ENCODE peak calls at places on chromosomes 13 and 19, in seven cellular contexts. One of them, this sample, is unnamed. For H3K36me3, the result is how much of the 10 kb centered on the place peaks cover.

GRCh38 chr13:20435616-20436368 is 89.9 kb downstream of the CRYL1 start:
- DNase-seq in HepG2: no peak
- DNase-seq in HCT116: no peak
- DNase-seq in GM23338: peak
- DNase-seq in H1: no peak
- DNase-seq in K562: no peak
- DNase-seq in endothelial cell of umbilical vein: no peak
- DNase-seq in this sample: no peak

GRCh38 chr13:100508996-100509395 is 79.6 kb downstream of the GGACT start:
- DNase-seq in HepG2: no peak
- DNase-seq in HCT116: no peak
- DNase-seq in GM23338: no peak
- DNase-seq in H1: no peak
- DNase-seq in K562: no peak
- DNase-seq in endothelial cell of umbilical vein: no peak
- DNase-seq in this sample: no peak

GRCh38 chr19:38239816-38240215 is 15.8 kb upstream of the DPF1 start:
- DNase-seq in HepG2: no peak
- DNase-seq in HCT116: no peak
- DNase-seq in GM23338: no peak
- DNase-seq in H1: no peak
- DNase-seq in K562: no peak
- DNase-seq in endothelial cell of umbilical vein: no peak
- DNase-seq in this sample: no peak

GRCh38 chr13:111623743-111624505 is 303.5 kb downstream of the TEX29 start:
- DNase-seq in HepG2: no peak
- DNase-seq in HCT116: no peak
- DNase-seq in GM23338: no peak
- DNase-seq in H1: peak
- DNase-seq in K562: no peak
- DNase-seq in endothelial cell of umbilical vein: no peak
- DNase-seq in this sample: no peak

GRCh38 chr19:30437869-30438268 is 65.7 kb downstream of the ZNF536 start:
- DNase-seq in HepG2: no peak
- DNase-seq in HCT116: no peak
- DNase-seq in GM23338: peak
- DNase-seq in H1: no peak
- DNase-seq in K562: no peak
- DNase-seq in endothelial cell of umbilical vein: no peak
- DNase-seq in this sample: no peak

GRCh38 chr19:40599331-40600085 is 1.7 kb upstream of the LTBP4 start:
- DNase-seq in HepG2: no peak
- DNase-seq in HCT116: no peak
- DNase-seq in GM23338: peak
- DNase-seq in H1: no peak
- DNase-seq in K562: peak
- DNase-seq in endothelial cell of umbilical vein: no peak
- DNase-seq in this sample: no peak

GRCh38 chr13:109130093-109130835 is 500.9 kb downstream of the MYO16 start:
- DNase-seq in HepG2: no peak
- DNase-seq in HCT116: no peak
- DNase-seq in GM23338: no peak
- DNase-seq in H1: no peak
- DNase-seq in K562: no peak
- DNase-seq in endothelial cell of umbilical vein: no peak
- DNase-seq in this sample: no peak

GRCh38 chr19:46613525-46613924 is 11.4 kb downstream of the PTGIR start:
- DNase-seq in HepG2: no peak
- DNase-seq in HCT116: no peak
- DNase-seq in GM23338: no peak
- DNase-seq in H1: no peak
- DNase-seq in K562: no peak
- DNase-seq in endothelial cell of umbilical vein: no peak
- DNase-seq in this sample: no peak

GRCh38 chr13:30681489-30682242 is 53.7 kb upstream of the ALOX5AP start:
- DNase-seq in HepG2: no peak
- DNase-seq in HCT116: no peak
- DNase-seq in GM23338: no peak
- DNase-seq in H1: no peak
- DNase-seq in K562: no peak
- DNase-seq in endothelial cell of umbilical vein: no peak
- DNase-seq in this sample: no peak

GRCh38 chr19:44635581-44636438 is 7.9 kb upstream of the PVR start:
- DNase-seq in HepG2: no peak
- DNase-seq in HCT116: no peak
- DNase-seq in GM23338: no peak
- DNase-seq in H1: no peak
- DNase-seq in K562: no peak
- DNase-seq in endothelial cell of umbilical vein: no peak
- DNase-seq in this sample: no peak

GRCh38 chr19:8544168-8544567 is 30.2 kb upstream of the ZNF414 start:
- DNase-seq in HepG2: no peak
- DNase-seq in HCT116: no peak
- DNase-seq in GM23338: no peak
- DNase-seq in H1: no peak
- DNase-seq in K562: no peak
- DNase-seq in endothelial cell of umbilical vein: no peak
- DNase-seq in this sample: no peak

GRCh38 chr13:106173346-106173745 is 362.1 kb downstream of the EFNB2 start:
- DNase-seq in HepG2: no peak
- DNase-seq in HCT116: no peak
- DNase-seq in GM23338: no peak
- DNase-seq in H1: no peak
- DNase-seq in K562: no peak
- DNase-seq in endothelial cell of umbilical vein: no peak
- DNase-seq in this sample: no peak

GRCh38 chr19:811007-811434 is 10.7 kb downstream of the PLPPR3 start:
- DNase-seq in HepG2: no peak
- DNase-seq in HCT116: no peak
- DNase-seq in GM23338: peak
- DNase-seq in H1: no peak
- DNase-seq in K562: no peak
- DNase-seq in endothelial cell of umbilical vein: no peak
- DNase-seq in this sample: peak

GRCh38 chr13:99353836-99354235 is 46.6 kb upstream of the GPR183 start:
- DNase-seq in HepG2: no peak
- DNase-seq in HCT116: no peak
- DNase-seq in GM23338: no peak
- DNase-seq in H1: peak
- DNase-seq in K562: no peak
- DNase-seq in endothelial cell of umbilical vein: no peak
- DNase-seq in this sample: no peak

GRCh38 chr19:19955208-19955607 is 54.5 kb downstream of the ZNF93 start:
- DNase-seq in HepG2: no peak
- DNase-seq in HCT116: no peak
- DNase-seq in GM23338: no peak
- DNase-seq in H1: peak
- DNase-seq in K562: no peak
- DNase-seq in endothelial cell of umbilical vein: no peak
- DNase-seq in this sample: no peak

GRCh38 chr13:38674208-38674607 is 12.7 kb upstream of the FREM2 start:
- DNase-seq in HepG2: no peak
- DNase-seq in HCT116: no peak
- DNase-seq in GM23338: peak
- DNase-seq in H1: no peak
- DNase-seq in K562: no peak
- DNase-seq in endothelial cell of umbilical vein: no peak
- DNase-seq in this sample: no peak

GRCh38 chr13:30865131-30866009 is 40.7 kb upstream of the MEDAG start:
- DNase-seq in HepG2: peak
- DNase-seq in HCT116: peak
- DNase-seq in GM23338: peak
- DNase-seq in H1: peak
- DNase-seq in K562: peak
- DNase-seq in endothelial cell of umbilical vein: peak
- DNase-seq in this sample: peak

GRCh38 chr13:109412232-109412935 is 374.0 kb downstream of the IRS2 start:
- DNase-seq in HepG2: no peak
- DNase-seq in HCT116: peak
- DNase-seq in GM23338: peak
- DNase-seq in H1: peak
- DNase-seq in K562: no peak
- DNase-seq in endothelial cell of umbilical vein: peak
- DNase-seq in this sample: no peak

GRCh38 chr19:2775556-2776430 is 7.3 kb downstream of the SGTA start:
- DNase-seq in HepG2: peak
- DNase-seq in HCT116: no peak
- DNase-seq in GM23338: no peak
- DNase-seq in H1: no peak
- DNase-seq in K562: peak
- DNase-seq in endothelial cell of umbilical vein: peak
- DNase-seq in this sample: no peak

GRCh38 chr13:41327994-41328778 is 17.1 kb downstream of the NAA16 start:
- DNase-seq in HepG2: no peak
- DNase-seq in HCT116: no peak
- DNase-seq in GM23338: no peak
- DNase-seq in H1: no peak
- DNase-seq in K562: no peak
- DNase-seq in endothelial cell of umbilical vein: peak
- DNase-seq in this sample: no peak

GRCh38 chr19:3387645-3388589 is 21.5 kb downstream of the NFIC start:
- DNase-seq in HepG2: no peak
- DNase-seq in HCT116: no peak
- DNase-seq in GM23338: no peak
- DNase-seq in H1: no peak
- DNase-seq in K562: no peak
- DNase-seq in endothelial cell of umbilical vein: peak
- DNase-seq in this sample: no peak

GRCh38 chr13:42038661-42039456 is 9.6 kb upstream of the DGKH start:
- DNase-seq in HepG2: no peak
- DNase-seq in HCT116: no peak
- DNase-seq in GM23338: no peak
- DNase-seq in H1: no peak
- DNase-seq in K562: no peak
- DNase-seq in endothelial cell of umbilical vein: no peak
- DNase-seq in this sample: no peak

GRCh38 chr19:54470276-54470887 is 2.7 kb downstream of the CDC42EP5 start:
- DNase-seq in HepG2: no peak
- DNase-seq in HCT116: no peak
- DNase-seq in GM23338: no peak
- DNase-seq in H1: no peak
- DNase-seq in K562: no peak
- DNase-seq in endothelial cell of umbilical vein: no peak
- DNase-seq in this sample: no peak

GRCh38 chr19:54473983-54474382 is 887 bp upstream of the CDC42EP5 start:
- DNase-seq in HepG2: no peak
- DNase-seq in HCT116: no peak
- DNase-seq in GM23338: no peak
- DNase-seq in H1: no peak
- DNase-seq in K562: no peak
- DNase-seq in endothelial cell of umbilical vein: no peak
- DNase-seq in this sample: no peak

GRCh38 chr19:54470991-54471782 is 1.9 kb downstream of the CDC42EP5 start:
- DNase-seq in HepG2: no peak
- DNase-seq in HCT116: no peak
- DNase-seq in GM23338: peak
- DNase-seq in H1: peak
- DNase-seq in K562: peak
- DNase-seq in endothelial cell of umbilical vein: peak
- DNase-seq in this sample: no peak

GRCh38 chr19:54475706-54476105 is 2.6 kb upstream of the CDC42EP5 start:
- DNase-seq in HepG2: no peak
- DNase-seq in HCT116: no peak
- DNase-seq in GM23338: no peak
- DNase-seq in H1: no peak
- DNase-seq in K562: no peak
- DNase-seq in endothelial cell of umbilical vein: no peak
- DNase-seq in this sample: no peak

DNA sequence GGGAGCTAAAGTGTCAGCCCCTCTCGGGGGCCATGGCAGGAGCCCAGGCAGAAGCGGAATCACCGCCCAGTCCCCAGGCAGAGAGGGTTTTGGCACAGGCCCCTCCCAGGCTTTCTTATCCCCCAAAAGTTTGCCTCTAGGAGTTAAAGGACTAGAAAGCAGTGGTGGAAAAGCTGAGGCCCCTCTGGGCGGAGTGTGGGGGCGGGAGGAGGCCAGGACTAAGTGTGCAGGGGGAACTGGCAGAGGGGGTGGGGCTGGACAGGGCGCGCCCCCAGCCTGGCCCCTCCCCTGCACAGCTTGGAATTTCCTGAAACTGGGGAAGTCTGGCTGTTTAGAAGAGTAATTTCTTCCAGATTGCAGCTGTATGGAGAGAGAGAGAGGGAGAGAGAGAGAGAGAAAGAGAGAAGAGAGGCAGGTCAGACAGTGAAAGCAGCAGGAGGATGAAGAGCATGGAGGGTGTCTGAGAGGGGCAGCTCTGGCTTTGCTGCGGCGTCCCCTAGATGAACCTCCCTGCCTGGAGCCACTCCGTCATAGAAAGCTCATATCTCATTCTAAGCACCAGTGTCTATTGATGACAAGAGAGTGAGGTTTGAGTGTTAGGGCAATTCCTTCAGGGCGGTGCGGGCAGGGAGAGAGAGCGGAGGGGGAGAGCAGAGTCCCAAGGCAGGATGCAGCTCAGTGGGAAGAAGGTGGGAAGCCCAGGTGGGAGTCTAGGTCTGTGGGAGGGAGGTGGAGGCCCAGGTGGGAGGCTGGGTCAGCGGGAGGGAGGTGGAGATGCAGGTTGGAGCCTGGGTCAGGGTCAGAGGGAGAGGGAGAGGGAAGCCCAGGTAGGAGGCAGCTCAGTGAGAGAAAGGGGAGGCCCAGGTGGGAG is at the start of gene CDC42EP5:
- DNase-seq in HepG2: no peak
- DNase-seq in HCT116: no peak
- DNase-seq in GM23338: peak
- DNase-seq in H1: no peak
- DNase-seq in K562: peak
- DNase-seq in endothelial cell of umbilical vein: peak
- DNase-seq in this sample: peak
- TF ChIP-seq POLR2AphosphoS5 in HepG2: no peak
- TF ChIP-seq POLR2AphosphoS5 in HCT116: no peak
- TF ChIP-seq POLR2AphosphoS5 in GM23338: no peak
- TF ChIP-seq POLR2AphosphoS5 in H1: no peak
- TF ChIP-seq POLR2AphosphoS5 in K562: no peak
- TF ChIP-seq POLR2AphosphoS5 in endothelial cell of umbilical vein: peak
- TF ChIP-seq POLR2AphosphoS5 in this sample: peak

GRCh38 chr19:13016628-13017305 is 21.5 kb downstream of the NFIX start:
- DNase-seq in HepG2: no peak
- DNase-seq in HCT116: no peak
- DNase-seq in GM23338: peak
- DNase-seq in H1: no peak
- DNase-seq in K562: peak
- DNase-seq in endothelial cell of umbilical vein: no peak
- DNase-seq in this sample: no peak
- TF ChIP-seq EZH2 in HepG2: no peak
- TF ChIP-seq EZH2 in HCT116: no peak
- TF ChIP-seq EZH2 in GM23338: peak
- TF ChIP-seq EZH2 in H1: peak
- TF ChIP-seq EZH2 in K562: no peak
- TF ChIP-seq EZH2 in endothelial cell of umbilical vein: no peak
- TF ChIP-seq EZH2 in this sample: no peak

GRCh38 chr19:56101746-56102535 is 19.2 kb downstream of the ZNF787 start:
- DNase-seq in HepG2: no peak
- DNase-seq in HCT116: no peak
- DNase-seq in GM23338: no peak
- DNase-seq in H1: no peak
- DNase-seq in K562: no peak
- DNase-seq in endothelial cell of umbilical vein: no peak
- DNase-seq in this sample: no peak
- H3K36me3 ChIP-seq in HepG2: under half
- H3K36me3 ChIP-seq in HCT116: under half
- H3K36me3 ChIP-seq in GM23338: under half
- H3K36me3 ChIP-seq in H1: under half
- H3K36me3 ChIP-seq in K562: half or more
- H3K36me3 ChIP-seq in endothelial cell of umbilical vein: under half
- H3K36me3 ChIP-seq in this sample: under half

GRCh38 chr13:49400755-49401659 is 42.9 kb downstream of the CAB39L start:
- DNase-seq in HepG2: no peak
- DNase-seq in HCT116: no peak
- DNase-seq in GM23338: peak
- DNase-seq in H1: no peak
- DNase-seq in K562: peak
- DNase-seq in endothelial cell of umbilical vein: no peak
- DNase-seq in this sample: no peak
- TF ChIP-seq POLR2AphosphoS5 in HepG2: no peak
- TF ChIP-seq POLR2AphosphoS5 in HCT116: no peak
- TF ChIP-seq POLR2AphosphoS5 in GM23338: no peak
- TF ChIP-seq POLR2AphosphoS5 in H1: no peak
- TF ChIP-seq POLR2AphosphoS5 in K562: no peak
- TF ChIP-seq POLR2AphosphoS5 in endothelial cell of umbilical vein: no peak
- TF ChIP-seq POLR2AphosphoS5 in this sample: no peak

This sample was measured in SK-N-MC.